ENCODE peak calls at places on chromosomes 11 and 22, in seven cellular contexts. B, C, S, W, Z, M and G are unnamed samples.

GRCh38 chr11:71998649-71999310 is at the start of gene IL18BP:
- DNase-seq in B (no peak), C (no peak), S (no peak), W (no peak), Z (peak; percentile 76), M (no peak), G (no peak)

GRCh38 chr11:765025-765801 is 12.1 kb downstream of the GATD1 start:
- DNase-seq in B (peak; percentile 80), C (peak; percentile 66), S (peak; percentile 73), W (no peak), Z (peak; percentile 84), M (peak; percentile 51), G (no peak)

GRCh38 chr11:75578977-75579376 is 16.9 kb downstream of the SERPINH1 start:
- DNase-seq in B (peak; percentile 36), C (no peak), S (no peak), W (no peak), Z (no peak), M (no peak), G (no peak)

GRCh38 chr11:28704801-28705200 is 596.6 kb downstream of the METTL15 start:
- DNase-seq in B (no peak), C (no peak), S (no peak), W (no peak), Z (no peak), M (no peak), G (no peak)

GRCh38 chr11:113992459-113993105 is 17.7 kb downstream of the HTR3A start:
- DNase-seq in B (peak; percentile 68), C (no peak), S (no peak), W (no peak), Z (no peak), M (no peak), G (no peak)

GRCh38 chr11:120652705-120653335 is 141.3 kb downstream of the GRIK4 start:
- DNase-seq in B (peak; percentile 41), C (peak; percentile 19), S (no peak), W (no peak), Z (no peak), M (no peak), G (no peak)

GRCh38 chr11:128171496-128171895 is 415.9 kb downstream of the ETS1 start:
- DNase-seq in B (no peak), C (peak; percentile 42), S (no peak), W (peak; percentile 27), Z (no peak), M (no peak), G (peak; percentile 22)

GRCh38 chr11:116927163-116927772 is 89.8 kb upstream of the APOA1 start:
- DNase-seq in B (peak; percentile 35), C (peak; percentile 18), S (no peak), W (no peak), Z (no peak), M (no peak), G (no peak)

GRCh38 chr11:120197977-120198376 is 12.9 kb upstream of the OAF start:
- DNase-seq in B (no peak), C (no peak), S (no peak), W (no peak), Z (no peak), M (no peak), G (no peak)

GRCh38 chr22:47535681-47536080 is 773.2 kb downstream of the TBC1D22A start:
- DNase-seq in B (no peak), C (no peak), S (no peak), W (no peak), Z (no peak), M (no peak), G (no peak)
- H3K9me3 ChIP-seq in B (no peaks in the 10 kb centered on the region), C (no peaks in the 10 kb centered on the region), S (no peaks in the 10 kb centered on the region), W (no peaks in the 10 kb centered on the region), Z (peaks cover 4% of the 10 kb centered on the region), M (peaks cover 16% of the 10 kb centered on the region), G (no peaks in the 10 kb centered on the region)

GRCh38 chr11:134574425-134574824 is 162.4 kb upstream of the B3GAT1 start:
- DNase-seq in B (no peak), C (no peak), S (no peak), W (no peak), Z (no peak), M (no peak), G (no peak)

GRCh38 chr11:134573857-134574256 is 161.8 kb upstream of the B3GAT1 start:
- DNase-seq in B (no peak), C (no peak), S (no peak), W (no peak), Z (no peak), M (no peak), G (no peak)

GRCh38 chr11:134576286-134576685 is 164.2 kb upstream of the B3GAT1 start:
- DNase-seq in B (no peak), C (no peak), S (no peak), W (no peak), Z (no peak), M (no peak), G (no peak)

GRCh38 chr11:134575504-134576230 is 163.6 kb upstream of the B3GAT1 start:
- DNase-seq in B (no peak), C (no peak), S (no peak), W (no peak), Z (no peak), M (no peak), G (no peak)

GRCh38 chr11:134574947-134575346 is 162.9 kb upstream of the B3GAT1 start:
- DNase-seq in B (no peak), C (no peak), S (no peak), W (no peak), Z (no peak), M (no peak), G (no peak)
- H3K9me3 ChIP-seq in B (no peaks in the 10 kb centered on the region), C (no peaks in the 10 kb centered on the region), S (no peaks in the 10 kb centered on the region), W (no peaks in the 10 kb centered on the region), Z (no peaks in the 10 kb centered on the region), M (no peaks in the 10 kb centered on the region), G (no peaks in the 10 kb centered on the region)

DNA sequence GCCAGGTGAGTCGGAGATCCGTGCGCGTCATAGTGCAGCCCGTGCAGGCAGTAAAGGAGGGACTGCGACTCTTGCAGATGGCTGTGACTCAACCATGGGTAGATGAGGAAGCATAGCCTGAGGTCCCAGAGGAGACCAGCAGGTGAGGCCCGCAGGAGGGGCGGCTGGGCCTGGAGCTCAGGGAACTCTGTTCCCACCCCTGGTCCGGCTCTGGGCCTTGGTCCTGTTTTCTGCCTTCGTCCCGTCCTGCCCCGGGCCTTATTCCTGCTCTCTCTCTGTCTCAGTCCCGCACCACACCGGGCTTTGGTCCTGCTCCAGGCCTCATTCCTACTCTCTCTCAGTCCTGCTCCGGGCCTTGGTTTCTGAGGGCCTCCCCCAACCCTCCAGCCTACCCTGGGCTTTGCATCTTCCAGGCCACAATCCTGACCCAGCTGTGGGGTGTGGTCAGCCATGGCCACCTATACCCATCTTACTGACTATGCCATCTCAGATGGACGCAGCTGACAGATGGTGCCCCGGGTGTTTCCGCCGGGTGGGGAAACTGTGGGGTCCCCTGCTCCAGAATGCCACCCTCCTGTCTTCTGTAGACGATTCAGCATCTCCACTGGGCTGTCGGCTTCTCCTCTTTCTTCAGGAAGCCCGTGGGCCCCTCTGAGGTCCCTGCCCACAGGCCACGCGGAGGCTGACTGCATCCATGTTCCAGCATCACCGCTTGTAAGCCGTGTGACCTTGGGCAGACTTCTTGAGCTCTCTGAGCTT is 1134.1 kb downstream of the BRD1 start:
- DNase-seq in B (no peak), C (no peak), S (peak; percentile 19), W (no peak), Z (peak; percentile 51), M (no peak), G (no peak)
- H3K9me3 ChIP-seq in B (no peaks in the 10 kb centered on the region), C (no peaks in the 10 kb centered on the region), S (no peaks in the 10 kb centered on the region), W (no peaks in the 10 kb centered on the region), Z (no peaks in the 10 kb centered on the region), M (no peaks in the 10 kb centered on the region), G (no peaks in the 10 kb centered on the region)

GRCh38 chr22:48780597-48781277 is 1046.9 kb downstream of the BRD1 start:
- DNase-seq in B (no peak), C (no peak), S (no peak), W (no peak), Z (no peak), M (no peak), G (no peak)

GRCh38 chr22:48781391-48781790 is 1046.3 kb downstream of the BRD1 start:
- DNase-seq in B (no peak), C (no peak), S (no peak), W (no peak), Z (no peak), M (no peak), G (no peak)

GRCh38 chr22:48778308-48779195 is 1049.1 kb downstream of the BRD1 start:
- DNase-seq in B (no peak), C (no peak), S (no peak), W (no peak), Z (no peak), M (no peak), G (peak; percentile 25)

GRCh38 chr22:48779661-48780596 is 1047.7 kb downstream of the BRD1 start:
- DNase-seq in B (no peak), C (no peak), S (no peak), W (no peak), Z (no peak), M (no peak), G (no peak)

DNA sequence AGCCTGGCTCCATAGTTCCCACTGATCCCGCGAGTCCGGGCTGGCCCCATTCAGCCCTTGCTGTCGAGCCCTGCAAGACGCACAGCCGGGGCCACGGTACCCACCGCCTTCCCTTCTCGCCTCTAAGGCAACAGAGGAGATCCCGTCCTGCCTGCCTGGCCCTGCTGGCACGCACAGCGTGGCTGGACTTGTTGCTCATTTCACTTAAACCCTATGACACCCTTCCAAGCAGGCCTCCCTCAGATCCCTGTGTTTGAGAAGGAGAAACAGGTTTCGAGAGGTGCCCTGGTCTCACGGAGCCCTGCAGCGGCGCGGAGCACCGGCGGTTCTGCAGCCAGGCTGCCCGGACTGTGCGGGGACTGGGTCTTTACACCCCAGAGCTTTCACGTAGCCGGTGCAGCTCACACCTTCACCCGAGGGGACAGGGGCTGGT is 1048.4 kb downstream of the BRD1 start:
- DNase-seq in B (no peak), C (no peak), S (no peak), W (no peak), Z (no peak), M (no peak), G (peak; percentile 36)
- H3K9me3 ChIP-seq in B (no peaks in the 10 kb centered on the region), C (no peaks in the 10 kb centered on the region), S (peaks cover 6% of the 10 kb centered on the region), W (peaks cover 8% of the 10 kb centered on the region), Z (peaks cover 3% of the 10 kb centered on the region), M (peaks cover 27% of the 10 kb centered on the region), G (peaks cover 22% of the 10 kb centered on the region)